ENCODE peak calls at places on chromosomes 1 and 21, in eight cellular contexts. E is choroid plexus epithelial cell, H is lung, T is HFFc6, Q is OCI-LY7, C is fibroblast of mammary gland, G is upper lobe of left lung, J is foreskin fibroblast. V is an unnamed sample.

GRCh38 chr1:247656475-247656874 is 23.1 kb downstream of the OR13G1 start:
- DNase-seq in E (no peak), H (no peak), T (no peak), Q (no peak), C (no peak), G (no peak), J (no peak), V (no peak)

GRCh38 chr1:203287109-203287893 is 18.0 kb upstream of the BTG2 start:
- DNase-seq in E (no peak), H (peak), T (no peak), Q (peak), C (no peak), G (peak), J (no peak), V (peak)

GRCh38 chr1:24727490-24728214 is 17.6 kb upstream of the CLIC4 start:
- DNase-seq in E (peak), H (peak), T (peak), Q (peak), C (peak), G (peak), J (peak), V (peak)

GRCh38 chr1:2391034-2391384 is 345 bp downstream of the MORN1 start:
- DNase-seq in E (peak), H (no peak), T (no peak), Q (peak), C (peak), G (no peak), J (peak), V (peak)

GRCh38 chr1:67390041-67390887 is 39.9 kb downstream of the SERBP1 start:
- DNase-seq in E (peak), H (no peak), T (peak), Q (no peak), C (peak), G (no peak), J (peak), V (no peak)

GRCh38 chr1:14602131-14602530 is 3.6 kb downstream of the KAZN start:
- DNase-seq in E (peak), H (peak), T (no peak), Q (no peak), C (peak), G (peak), J (peak), V (no peak)

GRCh38 chr1:55868026-55868425 is 652.9 kb upstream of the USP24 start:
- DNase-seq in E (peak), H (no peak), T (no peak), Q (no peak), C (peak), G (no peak), J (peak), V (no peak)

GRCh38 chr21:34072145-34073031 is 990 bp upstream of the MRPS6 start:
- DNase-seq in E (no peak), H (peak), T (no peak), Q (no peak), C (no peak), G (peak), J (peak), V (no peak)

GRCh38 chr1:79100385-79100784 is 93.9 kb upstream of the ADGRL4 start:
- DNase-seq in E (peak), H (no peak), T (peak), Q (no peak), C (peak), G (no peak), J (peak), V (no peak)

GRCh38 chr1:43066578-43066977 is 105.5 kb downstream of the EBNA1BP2 start:
- DNase-seq in E (no peak), H (no peak), T (no peak), Q (no peak), C (no peak), G (no peak), J (no peak), V (no peak)

GRCh38 chr1:163307479-163308171 is 14.1 kb upstream of the NUF2 start:
- DNase-seq in E (peak), H (no peak), T (peak), Q (no peak), C (peak), G (no peak), J (peak), V (no peak)

GRCh38 chr1:116129537-116129936 is 18.3 kb downstream of the MAB21L3 start:
- DNase-seq in E (no peak), H (no peak), T (no peak), Q (no peak), C (no peak), G (no peak), J (no peak), V (no peak)

GRCh38 chr1:208766812-208767211 is 522.6 kb upstream of the PLXNA2 start:
- DNase-seq in E (no peak), H (no peak), T (no peak), Q (no peak), C (no peak), G (no peak), J (no peak), V (no peak)

GRCh38 chr1:16905112-16905855 is 9.5 kb downstream of the RNU1-2 start:
- DNase-seq in E (peak), H (no peak), T (peak), Q (peak), C (peak), G (no peak), J (peak), V (peak)

GRCh38 chr1:171243878-171244277 is 4.4 kb upstream of the FMO1 start:
- DNase-seq in E (no peak), H (no peak), T (no peak), Q (no peak), C (no peak), G (no peak), J (no peak), V (no peak)

GRCh38 chr1:94142022-94142421 is 21.1 kb upstream of the ABCA4 start:
- DNase-seq in E (peak), H (no peak), T (peak), Q (no peak), C (peak), G (no peak), J (peak), V (no peak)

GRCh38 chr1:115838805-115839705 is 1.9 kb downstream of the NHLH2 start:
- DNase-seq in E (peak), H (no peak), T (no peak), Q (no peak), C (peak), G (peak), J (peak), V (no peak)

GRCh38 chr1:152960452-152961044 is 9.9 kb upstream of the SPRR4 start:
- DNase-seq in E (no peak), H (no peak), T (no peak), Q (no peak), C (no peak), G (no peak), J (no peak), V (no peak)

DNA sequence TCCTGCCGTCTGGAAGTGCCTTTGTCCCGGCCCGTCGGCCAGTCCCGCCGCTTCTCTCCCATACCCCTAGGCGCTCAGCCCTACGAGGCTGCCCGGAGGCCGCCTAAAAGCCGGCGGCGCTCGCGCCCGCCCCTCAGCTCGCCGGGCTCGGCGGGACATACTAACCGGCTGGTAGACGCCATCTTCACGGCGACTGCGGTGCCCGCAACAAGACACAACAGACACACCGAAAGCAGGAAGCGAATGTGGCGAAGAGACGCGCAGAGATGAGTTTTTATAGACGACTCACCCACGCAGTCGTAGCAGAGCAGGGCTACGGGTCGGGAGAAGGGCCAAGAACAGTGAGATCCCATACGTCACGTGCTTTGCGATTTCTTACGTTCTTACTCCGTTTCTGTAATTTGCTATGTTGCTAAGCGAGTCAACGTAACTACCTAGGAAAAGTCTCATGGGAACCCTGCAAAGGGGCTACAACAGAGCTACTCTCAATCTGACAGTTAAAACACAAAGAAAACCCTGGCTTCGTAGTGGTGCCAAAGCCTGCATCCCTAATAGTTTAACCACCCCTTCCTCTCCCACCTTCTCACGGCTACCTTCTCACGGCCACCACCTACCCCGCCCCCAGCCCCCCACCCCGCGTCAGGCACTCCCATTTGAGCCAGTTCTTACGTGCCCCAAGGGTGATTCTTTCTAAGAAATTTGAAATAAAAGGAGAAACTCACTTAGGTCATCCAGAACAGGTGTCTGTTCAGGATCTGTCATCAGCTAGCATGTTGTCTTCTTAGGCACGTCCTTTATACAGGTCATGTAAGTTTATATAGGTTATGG is at the start of gene GTF2B:
- DNase-seq in E (peak), H (peak), T (peak), Q (peak), C (peak), G (peak), J (peak), V (peak)
- TF ChIP-seq CTCF in E (no peak), H (no peak), T (no peak), Q (no peak), C (no peak), G (no peak), J (no peak), V (no peak)

GRCh38 chr1:176752505-176752904 is 289.5 kb downstream of the PAPPA2 start:
- DNase-seq in E (no peak), H (no peak), T (no peak), Q (no peak), C (no peak), G (no peak), J (no peak), V (no peak)

DNA sequence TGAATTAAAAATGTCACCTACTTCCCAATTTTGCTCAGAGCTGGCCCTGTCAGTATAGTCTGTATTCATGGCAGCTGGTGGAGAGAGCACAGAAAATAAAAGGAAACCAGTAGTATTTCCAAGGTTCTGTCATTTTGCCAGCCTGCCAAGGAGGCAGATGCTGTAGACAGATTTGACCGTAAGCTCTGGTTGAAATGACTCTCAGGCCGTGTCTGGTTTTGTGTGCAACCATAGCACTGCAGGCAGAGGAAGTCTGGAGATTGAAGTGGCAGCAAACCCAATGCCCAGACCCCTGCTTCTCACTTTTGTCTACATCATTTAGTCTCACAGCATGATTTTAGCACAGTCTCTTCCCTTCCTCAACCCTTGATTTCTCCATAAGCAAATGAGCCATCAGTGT is 291.7 kb downstream of the PAPPA2 start:
- DNase-seq in E (no peak), H (no peak), T (no peak), Q (no peak), C (no peak), G (no peak), J (no peak), V (no peak)
- TF ChIP-seq CTCF in E (no peak), H (no peak), T (no peak), Q (no peak), C (no peak), G (no peak), J (no peak), V (no peak)

DNA sequence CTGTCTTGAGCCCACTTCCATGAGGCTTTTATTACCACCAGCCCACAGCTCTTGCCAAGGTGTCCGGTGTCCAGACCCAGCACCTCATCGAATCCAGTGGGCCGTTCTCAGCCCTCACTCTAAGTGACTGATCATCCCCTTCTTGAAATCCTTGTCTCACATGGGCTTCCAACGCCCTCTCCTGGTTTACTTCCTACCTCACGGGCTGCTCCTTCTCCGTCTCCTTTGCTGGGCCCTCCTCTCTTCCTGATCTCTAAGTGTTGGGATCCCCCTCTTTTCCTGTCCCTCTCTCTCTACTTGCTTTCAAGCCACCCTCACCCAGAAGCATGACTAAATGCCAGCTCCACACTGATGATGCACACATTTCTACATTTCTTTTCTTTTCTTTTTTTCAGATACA is 9.0 kb upstream of the RHBG start:
- DNase-seq in E (peak), H (no peak), T (peak), Q (no peak), C (peak), G (no peak), J (peak), V (no peak)
- TF ChIP-seq CTCF in E (peak), H (no peak), T (peak), Q (peak), C (peak), G (no peak), J (peak), V (no peak)

GRCh38 chr1:73639494-73639893 is 558.5 kb downstream of the LRRIQ3 start:
- DNase-seq in E (no peak), H (no peak), T (no peak), Q (no peak), C (no peak), G (no peak), J (no peak), V (no peak)

GRCh38 chr1:73637275-73637674 is 560.7 kb downstream of the LRRIQ3 start:
- DNase-seq in E (no peak), H (no peak), T (no peak), Q (no peak), C (no peak), G (no peak), J (no peak), V (no peak)

GRCh38 chr1:73635021-73635420 is 563.0 kb downstream of the LRRIQ3 start:
- DNase-seq in E (no peak), H (no peak), T (no peak), Q (no peak), C (no peak), G (no peak), J (no peak), V (no peak)
- TF ChIP-seq CTCF in E (no peak), H (no peak), T (no peak), Q (no peak), C (no peak), G (no peak), J (no peak), V (no peak)

GRCh38 chr1:111802984-111803383 is 47.3 kb downstream of the DDX20 start:
- DNase-seq in E (no peak), H (no peak), T (no peak), Q (no peak), C (no peak), G (no peak), J (no peak), V (no peak)

GRCh38 chr1:111798580-111798979 is 42.9 kb downstream of the DDX20 start:
- DNase-seq in E (no peak), H (no peak), T (no peak), Q (no peak), C (no peak), G (no peak), J (no peak), V (no peak)

GRCh38 chr1:111803951-111804350 is 48.2 kb downstream of the DDX20 start:
- DNase-seq in E (no peak), H (no peak), T (no peak), Q (no peak), C (no peak), G (no peak), J (no peak), V (no peak)

GRCh38 chr1:111802110-111802509 is 46.4 kb downstream of the DDX20 start:
- DNase-seq in E (no peak), H (no peak), T (no peak), Q (no peak), C (no peak), G (no peak), J (no peak), V (no peak)

GRCh38 chr1:111801071-111801850 is 45.6 kb downstream of the DDX20 start:
- DNase-seq in E (no peak), H (no peak), T (no peak), Q (no peak), C (no peak), G (no peak), J (no peak), V (no peak)
- TF ChIP-seq CTCF in E (no peak), H (no peak), T (no peak), Q (no peak), C (no peak), G (no peak), J (no peak), V (no peak)

GRCh38 chr1:213284626-213285025 is 233.6 kb downstream of the RPS6KC1 start:
- DNase-seq in E (peak), H (no peak), T (peak), Q (no peak), C (peak), G (no peak), J (peak), V (no peak)

GRCh38 chr1:213287987-213288386 is 236.9 kb downstream of the RPS6KC1 start:
- DNase-seq in E (no peak), H (no peak), T (no peak), Q (no peak), C (no peak), G (peak), J (no peak), V (no peak)

GRCh38 chr1:213281610-213282316 is 230.7 kb downstream of the RPS6KC1 start:
- DNase-seq in E (no peak), H (no peak), T (no peak), Q (no peak), C (no peak), G (no peak), J (no peak), V (no peak)

DNA sequence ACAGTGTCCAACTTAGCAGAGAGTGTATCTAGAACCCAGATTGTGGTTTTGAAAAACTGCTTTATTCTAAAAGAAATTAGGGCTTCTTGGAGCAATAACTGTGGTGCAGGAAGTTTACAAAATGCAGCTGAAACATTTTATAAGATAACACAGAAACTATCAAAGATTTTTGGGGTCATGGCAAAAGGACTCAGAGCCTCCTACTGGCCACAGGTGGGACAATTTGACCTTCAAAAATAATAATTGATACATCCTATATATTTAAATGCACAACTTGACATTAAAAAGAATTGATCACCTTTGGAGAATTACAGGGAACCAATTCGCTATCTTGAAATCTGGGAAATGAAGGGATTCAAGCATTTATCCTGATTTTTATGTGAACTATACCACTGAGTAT is 235.2 kb downstream of the RPS6KC1 start:
- DNase-seq in E (no peak), H (no peak), T (no peak), Q (no peak), C (peak), G (no peak), J (peak), V (no peak)
- TF ChIP-seq CTCF in E (peak), H (no peak), T (peak), Q (peak), C (peak), G (no peak), J (no peak), V (peak)